ENCODE peak calls at places on chromosomes 11 and 22, in nine cellular contexts. Y is transverse colon, B is HL-60, S is body of pancreas, A is cardiac fibroblast, V is right atrium auricular region, L is B cell, R is astrocyte of the spinal cord, Q is cardiac muscle cell. Z is an unnamed sample.

GRCh38 chr11:117145393-117145761 is 1.3 kb downstream of the PAFAH1B2 start:
- DNase-seq in Y (peak; percentile 18), B (no peak), S (peak; percentile 21), A (peak; percentile 53), V (no peak), L (no peak), R (peak; percentile 41), Q (peak; percentile 50), Z (no peak)

GRCh38 chr11:50037282-50037681 is 4.6 kb downstream of the OR4C45 start:
- DNase-seq in Y (no peak), B (no peak), S (no peak), A (peak; percentile 3), V (no peak), L (no peak), R (no peak), Q (no peak), Z (no peak)

GRCh38 chr11:111938687-111939160 is 1.6 kb downstream of the DIXDC1 start:
- DNase-seq in Y (no peak), B (no peak), S (no peak), A (peak; percentile 72), V (peak; percentile 64), L (peak; percentile 34), R (peak; percentile 76), Q (peak; percentile 31), Z (peak; percentile 44)

GRCh38 chr11:66987158-66987620 is 12.1 kb downstream of the C11orf86 start:
- DNase-seq in Y (no peak), B (no peak), S (peak; percentile 10), A (no peak), V (no peak), L (no peak), R (no peak), Q (no peak), Z (no peak)

GRCh38 chr11:94604496-94604895 is 37.3 kb downstream of the PIWIL4 start:
- DNase-seq in Y (no peak), B (no peak), S (no peak), A (no peak), V (no peak), L (no peak), R (no peak), Q (no peak), Z (no peak)

GRCh38 chr11:102836290-102836875 is 7.0 kb downstream of the MMP3 start:
- DNase-seq in Y (no peak), B (no peak), S (no peak), A (peak; percentile 81), V (no peak), L (no peak), R (peak; percentile 63), Q (peak; percentile 21), Z (no peak)

GRCh38 chr11:68727783-68728182 is 23.5 kb downstream of the TESMIN start:
- DNase-seq in Y (no peak), B (no peak), S (no peak), A (peak; percentile 29), V (no peak), L (no peak), R (peak; percentile 10), Q (no peak), Z (no peak)

GRCh38 chr22:20013382-20013871 is 3.2 kb downstream of the ARVCF start:
- DNase-seq in Y (peak; percentile 38), B (no peak), S (peak; percentile 54), A (peak; percentile 56), V (no peak), L (peak; percentile 59), R (peak; percentile 60), Q (peak; percentile 73), Z (no peak)

GRCh38 chr11:59196777-59197176 is 15.9 kb downstream of the MPEG1 start:
- DNase-seq in Y (no peak), B (no peak), S (no peak), A (no peak), V (no peak), L (no peak), R (no peak), Q (no peak), Z (no peak)

GRCh38 chr11:65121447-65121864 is 478 bp downstream of the FAU start:
- DNase-seq in Y (peak; percentile 57), B (no peak), S (no peak), A (peak; percentile 11), V (no peak), L (no peak), R (no peak), Q (no peak), Z (peak; percentile 84)

DNA sequence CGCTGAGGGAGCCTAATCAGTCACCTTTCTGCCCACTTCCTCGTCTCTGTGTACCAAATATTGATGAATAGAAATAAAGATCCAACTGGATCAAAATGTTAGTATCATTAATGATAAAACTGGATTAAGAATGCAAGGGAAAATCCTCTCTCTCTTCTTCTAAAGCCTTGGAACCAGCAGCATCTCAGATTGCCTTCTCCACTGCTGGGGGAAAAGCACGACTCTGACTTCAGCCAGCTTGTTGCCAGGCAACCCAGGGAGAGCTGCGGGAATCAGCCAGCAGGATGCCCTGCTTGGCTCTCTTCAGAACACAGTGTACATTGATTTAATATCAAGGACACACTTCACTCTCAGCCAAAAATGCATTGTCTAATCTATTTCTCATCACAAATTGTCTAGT is 28.8 kb upstream of the VWA5A start:
- DNase-seq in Y (no peak), B (no peak), S (peak; percentile 31), A (no peak), V (no peak), L (no peak), R (peak; percentile 47), Q (no peak), Z (no peak)
- TF ChIP-seq CTCF in Y (no peak), B (no peak), S (no peak), A (no peak), V (no peak), L (no peak), R (no peak), Q (no peak), Z (no peak)

GRCh38 chr11:74090701-74091100 is 80.1 kb downstream of the C2CD3 start:
- DNase-seq in Y (no peak), B (no peak), S (no peak), A (peak; percentile 10), V (no peak), L (peak; percentile 18), R (no peak), Q (peak; percentile 33), Z (no peak)
- TF ChIP-seq CTCF in Y (no peak), B (no peak), S (no peak), A (peak; percentile 8), V (no peak), L (no peak), R (peak; percentile 37), Q (peak; percentile 25), Z (peak; percentile 27)

DNA sequence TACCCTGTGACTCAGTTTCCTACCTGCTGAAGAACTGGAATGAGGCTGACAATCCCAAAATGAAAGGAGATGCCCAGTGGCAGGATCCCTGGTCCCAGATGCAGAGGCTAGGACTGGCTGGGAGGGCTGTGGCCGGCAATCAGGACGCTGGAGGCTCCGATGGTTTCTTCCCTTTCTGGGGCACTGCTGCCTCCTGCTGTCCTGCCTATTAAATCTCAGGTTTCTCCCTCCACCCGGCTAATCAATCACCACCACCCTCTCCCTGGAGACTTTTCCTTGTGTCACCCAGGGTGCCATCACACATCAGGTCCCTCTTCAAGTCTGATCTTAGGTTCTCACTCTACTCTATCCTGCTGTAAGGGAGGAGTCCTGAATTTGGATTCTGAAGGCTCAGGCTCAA is 82.6 kb downstream of the RCN1 start:
- DNase-seq in Y (peak; percentile 61), B (no peak), S (peak; percentile 66), A (peak; percentile 79), V (peak; percentile 69), L (peak; percentile 6), R (peak; percentile 66), Q (peak; percentile 83), Z (no peak)
- TF ChIP-seq CTCF in Y (peak; percentile 49), B (peak; percentile 37), S (peak; percentile 67), A (peak; percentile 75), V (no peak), L (no peak), R (peak; percentile 72), Q (peak; percentile 78), Z (peak; percentile 60)

GRCh38 chr11:119101759-119102423 is at the start of gene DPAGT1:
- DNase-seq in Y (peak; percentile 92), B (peak; percentile 86), S (peak; percentile 94), A (peak; percentile 99), V (peak; percentile 97), L (peak; percentile 84), R (peak; percentile 98), Q (peak; percentile 99), Z (peak; percentile 93)

GRCh38 chr11:119101367-119101758 is 290 bp downstream of the DPAGT1 start:
- DNase-seq in Y (peak; percentile 44), B (no peak), S (no peak), A (no peak), V (no peak), L (no peak), R (no peak), Q (no peak), Z (no peak)

GRCh38 chr11:119106564-119107537 is at the start of gene C2CD2L:
- DNase-seq in Y (peak; percentile 94), B (peak; percentile 96), S (peak; percentile 94), A (peak; percentile 90), V (peak; percentile 90), L (peak; percentile 92), R (peak; percentile 92), Q (peak; percentile 95), Z (peak; percentile 95)

GRCh38 chr11:119100960-119101349 is 698 bp downstream of the DPAGT1 start:
- DNase-seq in Y (no peak), B (no peak), S (no peak), A (no peak), V (no peak), L (no peak), R (no peak), Q (no peak), Z (no peak)

GRCh38 chr11:119103793-119104192 is 2.1 kb upstream of the DPAGT1 start:
- DNase-seq in Y (no peak), B (no peak), S (no peak), A (no peak), V (no peak), L (no peak), R (no peak), Q (no peak), Z (no peak)
- TF ChIP-seq CTCF in Y (no peak), B (no peak), S (no peak), A (no peak), V (no peak), L (no peak), R (no peak), Q (no peak), Z (no peak)

DNA sequence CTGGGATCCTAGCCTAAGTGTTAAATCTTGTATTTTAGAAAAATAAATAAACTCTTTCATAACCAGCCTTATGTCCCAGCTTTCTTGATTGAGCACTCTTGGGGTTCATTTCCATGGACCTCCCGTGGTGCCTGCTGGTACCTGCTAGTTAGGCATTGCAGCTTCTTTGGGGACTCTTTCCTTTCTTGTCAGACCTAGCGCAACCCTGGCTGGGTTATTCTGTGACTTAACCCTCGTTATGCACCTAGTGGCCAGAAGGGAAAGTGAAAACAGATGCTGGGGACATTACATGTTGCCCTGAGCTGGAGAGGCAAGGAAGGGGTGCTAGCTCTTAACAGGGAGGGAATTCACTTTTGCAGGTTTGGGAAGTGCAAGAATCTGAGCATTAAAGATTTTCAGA is 46.8 kb downstream of the APIP start:
- DNase-seq in Y (no peak), B (no peak), S (no peak), A (no peak), V (no peak), L (no peak), R (no peak), Q (no peak), Z (no peak)
- TF ChIP-seq CTCF in Y (peak; percentile 5), B (no peak), S (no peak), A (peak; percentile 13), V (no peak), L (no peak), R (peak; percentile 16), Q (no peak), Z (peak; percentile 16)